ENCODE peak calls at places on chromosomes 4 and X, in five cellular contexts. M, X, H, G and A are unnamed samples. For H3K4me1 and H3K36me3, the result is how much of the 10 kb centered on the place peaks cover.

GRCh38 chr4:169253087-169253675 is 17.6 kb downstream of the SH3RF1 start:
- DNase-seq in M (no peak), X (no peak), H (no peak), G (no peak), A (no peak)

GRCh38 chr4:66178901-66179300 is 508.6 kb upstream of the EPHA5 start:
- DNase-seq in M (no peak), X (no peak), H (no peak), G (no peak), A (no peak)

GRCh38 chr4:86543080-86543479 is 51.0 kb upstream of the PTPN13 start:
- DNase-seq in M (no peak), X (no peak), H (no peak), G (no peak), A (no peak)

GRCh38 chr4:10089346-10089745 is 27.3 kb downstream of the WDR1 start:
- DNase-seq in M (no peak), X (no peak), H (no peak), G (no peak), A (no peak)

GRCh38 chrX:149540133-149540620 is 635 bp upstream of the EOLA1 start:
- DNase-seq in M (peak), X (peak), H (peak), G (peak), A (no peak)

GRCh38 chr4:107138433-107138832 is 102.3 kb upstream of the DKK2 start:
- DNase-seq in M (no peak), X (no peak), H (no peak), G (no peak), A (no peak)

GRCh38 chrX:109774706-109775105 is 41.6 kb upstream of the ACSL4 start:
- DNase-seq in M (no peak), X (peak), H (no peak), G (no peak), A (no peak)

GRCh38 chrX:130523460-130524394 is 121.9 kb downstream of the RBMX2 start:
- DNase-seq in M (no peak), X (peak), H (peak), G (peak), A (no peak)

GRCh38 chrX:104310084-104310483 is 55.4 kb upstream of the ESX1 start:
- DNase-seq in M (no peak), X (no peak), H (no peak), G (no peak), A (no peak)

GRCh38 chrX:96770315-96770714 is 85.7 kb downstream of the DIAPH2 start:
- DNase-seq in M (no peak), X (no peak), H (no peak), G (no peak), A (no peak)

GRCh38 chr4:176837176-176837915 is 44.6 kb upstream of the VEGFC start:
- DNase-seq in M (no peak), X (no peak), H (no peak), G (no peak), A (no peak)

GRCh38 chr4:59956366-59956765 is 1243.8 kb upstream of the ADGRL3 start:
- DNase-seq in M (no peak), X (no peak), H (no peak), G (no peak), A (no peak)

GRCh38 chr4:10091531-10092181 is 24.9 kb downstream of the WDR1 start:
- DNase-seq in M (no peak), X (no peak), H (no peak), G (no peak), A (no peak)

GRCh38 chr4:174505012-174505411 is 17.3 kb downstream of the HPGD start:
- DNase-seq in M (no peak), X (no peak), H (no peak), G (no peak), A (no peak)

GRCh38 chrX:133523094-133523493 is 107.8 kb upstream of the GPC4 start:
- DNase-seq in M (no peak), X (peak), H (no peak), G (no peak), A (no peak)

GRCh38 chr4:120703908-120704307 is 218.6 kb downstream of the PRDM5 start:
- DNase-seq in M (no peak), X (no peak), H (no peak), G (no peak), A (no peak)

GRCh38 chr4:184345573-184345922 is 127.9 kb upstream of the ENPP6 start:
- DNase-seq in M (peak), X (peak), H (no peak), G (no peak), A (no peak)

GRCh38 chrX:138995458-138995857 is 283.9 kb upstream of the FGF13 start:
- DNase-seq in M (no peak), X (no peak), H (no peak), G (no peak), A (no peak)

GRCh38 chr4:110163327-110164070 is 34.9 kb downstream of the ELOVL6 start:
- DNase-seq in M (no peak), X (no peak), H (no peak), G (no peak), A (no peak)
- H3K4me1 ChIP-seq in M (under half), X (under half), H (under half), G (under half), A (under half)

GRCh38 chr4:80197132-80197573 is at the start of gene PRDM8:
- DNase-seq in M (peak), X (no peak), H (no peak), G (no peak), A (no peak)
- H3K4me3 ChIP-seq in M (peak), X (peak), H (peak), G (peak), A (no peak)

DNA sequence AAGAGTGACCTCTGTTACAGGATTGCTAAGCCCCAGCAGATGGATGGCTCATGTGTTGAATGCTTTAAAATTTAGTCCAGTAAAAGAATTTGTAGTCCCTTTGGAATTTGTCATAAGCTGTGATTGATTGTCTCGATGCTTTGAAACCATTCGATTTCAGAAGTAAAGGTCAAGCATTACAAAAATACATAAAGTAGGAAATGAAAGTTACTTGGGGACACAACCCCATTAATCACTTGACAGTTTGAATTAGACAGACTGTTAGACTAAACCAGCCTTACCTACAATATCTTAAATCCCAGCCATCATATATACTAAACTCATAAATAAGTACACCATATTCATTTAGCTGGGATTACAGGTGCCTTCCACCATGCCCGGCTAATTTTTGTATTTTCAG is 6.6 kb downstream of the REST start:
- DNase-seq in M (no peak), X (no peak), H (no peak), G (no peak), A (no peak)
- H3K36me3 ChIP-seq in M (under half), X (under half), H (under half), G (under half), A (under half)

GRCh38 chr4:3368841-3369760 is 72.7 kb upstream of the HGFAC start:
- DNase-seq in M (peak), X (no peak), H (no peak), G (no peak), A (no peak)

GRCh38 chr4:3366893-3367775 is 74.3 kb downstream of the RGS12 start:
- DNase-seq in M (peak), X (no peak), H (no peak), G (no peak), A (no peak)

GRCh38 chr4:3365871-3366842 is 73.3 kb downstream of the RGS12 start:
- DNase-seq in M (peak), X (no peak), H (no peak), G (no peak), A (no peak)

GRCh38 chr4:3368334-3368733 is 73.4 kb upstream of the HGFAC start:
- DNase-seq in M (peak), X (no peak), H (no peak), G (no peak), A (no peak)

DNA sequence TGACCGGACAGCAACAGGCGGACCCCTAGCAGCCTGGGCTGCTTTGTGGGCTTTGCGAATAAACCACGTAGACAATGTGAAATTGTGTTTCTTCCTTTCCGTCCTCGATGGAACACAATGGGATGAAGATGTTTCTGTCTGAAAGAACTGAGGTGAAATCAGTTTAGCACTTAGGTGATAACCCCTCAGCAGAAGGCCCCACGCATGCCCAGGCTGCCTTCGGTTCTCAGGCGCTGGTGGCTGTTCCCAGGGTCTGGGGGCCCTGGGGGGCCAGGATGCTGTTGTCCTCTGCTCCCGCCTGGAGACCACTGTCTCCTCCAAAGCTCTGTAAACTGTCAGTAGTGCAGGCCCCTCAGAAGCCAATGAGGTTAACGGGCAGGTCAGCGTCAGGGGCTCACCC is 73.9 kb upstream of the HGFAC start:
- DNase-seq in M (no peak), X (no peak), H (no peak), G (no peak), A (no peak)
- H3K4me1 ChIP-seq in M (under half), X (under half), H (under half), G (under half), A (under half)

DNA sequence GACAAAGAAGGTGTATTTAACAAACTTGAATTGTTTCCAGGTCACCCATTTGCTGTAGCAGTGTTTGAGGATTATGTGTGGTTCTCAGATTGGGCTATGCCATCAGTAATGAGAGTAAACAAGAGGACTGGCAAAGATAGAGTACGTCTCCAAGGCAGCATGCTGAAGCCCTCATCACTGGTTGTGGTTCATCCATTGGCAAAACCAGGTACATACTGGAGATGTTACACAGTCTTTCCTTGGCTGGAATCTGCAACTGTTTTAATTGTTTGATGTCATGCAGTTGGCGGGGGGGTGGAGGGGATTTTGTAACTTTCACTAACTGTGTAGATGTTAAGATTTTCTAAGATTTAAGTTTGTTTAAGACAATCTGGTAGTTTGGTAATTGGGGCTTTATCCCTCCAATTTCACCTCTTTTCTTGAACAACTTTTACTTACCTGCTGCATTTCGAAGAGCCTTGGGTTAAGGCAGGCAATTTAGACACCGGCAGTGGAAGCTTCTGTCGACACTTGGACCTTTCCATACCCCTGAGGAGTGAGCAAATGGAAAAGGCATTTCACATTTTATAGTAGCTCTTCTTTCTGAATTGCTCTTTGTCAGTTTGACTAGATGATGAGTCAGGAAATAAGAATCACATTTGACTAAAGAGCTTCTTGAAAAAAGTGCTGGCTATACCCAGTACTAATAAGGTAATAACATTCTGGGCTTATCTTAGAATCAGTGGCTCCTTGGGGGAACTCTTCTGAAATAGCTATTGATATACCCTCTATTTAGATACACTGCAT is 67.4 kb downstream of the EGF start:
- DNase-seq in M (no peak), X (no peak), H (no peak), G (no peak), A (no peak)
- H3K4me3 ChIP-seq in M (no peak), X (no peak), H (no peak), G (no peak), A (no peak)

DNA sequence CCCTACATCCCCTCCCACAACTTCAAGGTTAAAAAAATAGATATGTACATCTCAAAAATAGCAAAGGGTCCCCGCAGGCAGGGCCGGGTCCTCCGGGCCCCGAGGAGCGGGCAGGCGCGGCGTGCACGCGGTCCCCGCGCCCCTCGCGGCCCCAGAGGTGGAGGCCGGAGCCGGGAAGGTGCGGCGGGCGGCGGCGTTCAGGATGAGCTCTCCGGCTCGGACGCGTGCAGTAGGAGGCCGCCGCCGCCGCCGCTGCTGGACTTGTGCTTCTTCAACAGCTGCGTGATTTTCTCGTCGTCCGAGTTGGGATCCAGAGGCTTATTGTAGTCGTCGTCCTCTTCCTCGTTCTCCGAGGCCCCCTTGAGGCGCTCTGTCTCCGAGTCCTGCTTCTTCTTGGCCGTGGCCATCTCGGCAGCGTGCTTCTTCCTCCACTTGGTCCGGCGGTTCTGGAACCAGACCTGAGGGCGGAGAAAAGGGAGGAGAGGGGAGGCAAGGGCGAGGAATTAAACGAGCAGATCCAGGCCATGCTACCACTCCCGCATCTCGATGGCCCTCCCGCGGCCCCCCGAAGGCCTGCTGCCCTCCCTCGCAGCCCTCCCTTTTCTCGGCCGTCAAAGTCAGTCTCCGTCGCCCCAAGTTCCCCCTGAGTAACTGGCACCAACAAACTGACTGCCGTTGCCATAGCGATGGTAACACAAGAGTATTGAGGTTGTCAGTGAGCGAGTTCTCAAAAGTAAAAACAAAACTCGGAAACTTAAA is 5.8 kb downstream of the NKX6-1 start:
- DNase-seq in M (no peak), X (no peak), H (no peak), G (no peak), A (no peak)
- H3K36me3 ChIP-seq in M (under half), X (under half), H (under half), G (under half), A (under half)